ENCODE peak calls at places on chromosomes 5 and 9, in eight cellular contexts. O is brain microvascular endothelial cell; V is AG04450; U is aorta; B is fibroblast of lung; I is effector memory CD4-positive, alpha-beta T cell; N is left ventricle myocardium inferior; Y is AG04449. X is an unnamed sample.

GRCh38 chr5:96743065-96743768 is 64.5 kb downstream of the ERAP1 start:
- DNase-seq in B (peak; percentile 35), I (no peak), V (no peak), O (peak; percentile 47), Y (no peak), U (no peak), N (peak; percentile 28), X (no peak)

GRCh38 chr5:6950872-6951271 is 237.6 kb downstream of the TENT4A start:
- DNase-seq in I (no peak), U (no peak), V (no peak), B (no peak), N (no peak), O (no peak), Y (no peak), X (no peak)

GRCh38 chr9:137069508-137070071 is 767 bp downstream of the SAPCD2 start:
- DNase-seq in U (no peak), N (no peak), B (no peak), Y (no peak), I (no peak), V (no peak), O (no peak), X (no peak)

GRCh38 chr5:99116526-99116925 is 187.7 kb upstream of the CHD1 start:
- DNase-seq in N (no peak), V (no peak), Y (no peak), I (no peak), O (no peak), B (no peak), U (no peak), X (no peak)

GRCh38 chr9:81565144-81565543 is 124.2 kb downstream of the TLE1 start:
- DNase-seq in I (no peak), N (no peak), U (no peak), B (no peak), V (no peak), Y (no peak), O (no peak), X (no peak)

GRCh38 chr5:100590867-100591266 is 55.7 kb downstream of the FAM174A start:
- DNase-seq in U (no peak), B (no peak), N (no peak), O (no peak), Y (no peak), I (no peak), V (no peak), X (no peak)

GRCh38 chr5:1658665-1659064 is 134.9 kb upstream of the LPCAT1 start:
- DNase-seq in Y (no peak), O (no peak), B (no peak), V (no peak), I (no peak), U (no peak), N (no peak), X (no peak)

GRCh38 chr9:125743687-125744428 is 3.3 kb upstream of the PBX3 start:
- DNase-seq in O (no peak), I (no peak), N (no peak), V (no peak), U (no peak), Y (no peak), B (no peak), X (no peak)

GRCh38 chr5:54309751-54310432 is 481 bp downstream of the ARL15 start:
- DNase-seq in V (no peak), N (peak; percentile 36), I (peak; percentile 9), U (peak; percentile 51), Y (no peak), O (peak; percentile 8), B (peak; percentile 21), X (peak; percentile 18)

GRCh38 chr5:142871056-142871879 is 101.1 kb downstream of the ARHGAP26 start:
- DNase-seq in I (no peak), N (no peak), U (no peak), B (no peak), O (no peak), Y (no peak), V (no peak), X (no peak)

GRCh38 chr5:50969207-50970145 is 303.0 kb downstream of the PARP8 start:
- DNase-seq in N (no peak), U (no peak), Y (no peak), O (no peak), B (no peak), I (no peak), V (no peak), X (no peak)

GRCh38 chr9:8874482-8874881 is 1074.9 kb upstream of the DMAC1 start:
- DNase-seq in B (no peak), I (no peak), U (no peak), N (no peak), Y (no peak), O (no peak), V (no peak), X (no peak)

GRCh38 chr9:78573669-78574068 is 276.7 kb downstream of the PSAT1 start:
- DNase-seq in Y (no peak), U (no peak), V (no peak), B (no peak), I (no peak), N (no peak), O (no peak), X (no peak)

GRCh38 chr9:115883467-115884329 is 269.9 kb upstream of the PAPPA start:
- DNase-seq in V (peak; percentile 10), N (no peak), Y (no peak), B (peak; percentile 77), I (no peak), O (peak; percentile 46), U (no peak), X (no peak)

GRCh38 chr5:37900692-37901091 is 60.9 kb upstream of the GDNF start:
- DNase-seq in N (peak; percentile 79), V (no peak), B (peak; percentile 42), Y (no peak), O (peak; percentile 6), U (no peak), I (no peak), X (no peak)

GRCh38 chr9:1875921-1876448 is 139.2 kb upstream of the SMARCA2 start:
- DNase-seq in N (no peak), V (no peak), U (peak; percentile 44), O (no peak), I (no peak), B (no peak), Y (no peak), X (no peak)

GRCh38 chr5:10301266-10301665 is 6.4 kb downstream of the CMBL start:
- DNase-seq in B (no peak), O (no peak), N (no peak), U (no peak), I (no peak), Y (no peak), V (no peak), X (no peak)

GRCh38 chr5:138425079-138425478 is 13.8 kb upstream of the REEP2 start:
- DNase-seq in I (no peak), V (no peak), U (no peak), N (no peak), B (no peak), O (no peak), Y (no peak), X (no peak)

DNA sequence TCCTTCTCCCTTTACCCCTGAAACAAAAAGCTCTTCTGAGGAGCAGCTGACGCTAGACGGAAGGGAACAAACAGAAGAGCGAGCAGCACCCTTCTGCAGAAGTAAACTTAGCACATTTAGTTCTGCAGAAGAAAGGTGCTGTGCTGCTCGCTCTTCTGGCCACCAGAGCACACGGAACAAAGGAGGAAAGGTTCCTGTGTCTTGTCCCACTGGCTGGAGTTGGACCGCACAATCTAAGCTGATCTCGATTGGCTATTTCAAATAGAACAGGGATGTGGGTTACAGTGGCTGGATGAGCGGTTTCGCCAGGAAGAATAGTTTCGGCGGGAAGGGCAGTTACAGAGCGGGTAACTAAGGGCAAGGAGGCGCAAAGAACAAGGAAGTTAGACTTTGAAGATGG is 7.0 kb downstream of the GTF3C5 start:
- DNase-seq in B (no peak), O (no peak), U (no peak), I (no peak), Y (no peak), V (no peak), N (no peak), X (no peak)
- H3K4me3 ChIP-seq in B (no peak overlapping the region), O (no peak overlapping the region), U (no peak overlapping the region), I (no peak overlapping the region), Y (no peak overlapping the region), V (no peak overlapping the region), N (no peak overlapping the region), X (no peak overlapping the region)

GRCh38 chr9:37415011-37415719 is 7.3 kb upstream of the GRHPR start:
- DNase-seq in O (peak; percentile 69), V (peak; percentile 30), N (peak; percentile 51), Y (peak; percentile 42), U (peak; percentile 77), I (peak; percentile 42), B (peak; percentile 69), X (peak; percentile 77)
- H3K4me3 ChIP-seq in O (no peak overlapping the region), V (no peak overlapping the region), N (no peak overlapping the region), Y (no peak overlapping the region), U (no peak overlapping the region), I (no peak overlapping the region), B (peak overlapping the region; percentile 11), X (no peak overlapping the region)

GRCh38 chr9:34810187-34810524 is 100.2 kb upstream of the CCL21 start:
- DNase-seq in Y (no peak), O (no peak), N (no peak), I (no peak), U (no peak), V (no peak), B (no peak), X (no peak)

GRCh38 chr9:34809504-34810186 is 99.7 kb upstream of the CCL21 start:
- DNase-seq in Y (no peak), U (no peak), V (no peak), B (peak; percentile 3), O (peak; percentile 1), N (no peak), I (no peak), X (no peak)
- H3K4me3 ChIP-seq in Y (no peak overlapping the region), U (no peak overlapping the region), V (no peak overlapping the region), B (no peak overlapping the region), O (no peak overlapping the region), N (peak overlapping the region; percentile 48), I (no peak overlapping the region), X (no peak overlapping the region)

GRCh38 chr9:7760014-7760415 is 39.6 kb downstream of the DMAC1 start:
- DNase-seq in V (no peak), U (no peak), O (no peak), B (peak; percentile 34), Y (no peak), I (no peak), N (peak; percentile 16), X (no peak)
- H3K4me3 ChIP-seq in V (no peak overlapping the region), U (no peak overlapping the region), O (no peak overlapping the region), B (no peak overlapping the region), Y (no peak overlapping the region), I (no peak overlapping the region), N (no peak overlapping the region), X (no peak overlapping the region)

GRCh38 chr9:127977877-127978647 is 2.7 kb downstream of the EEIG1 start:
- DNase-seq in O (peak; percentile 76), V (peak; percentile 42), B (peak; percentile 83), U (peak; percentile 88), Y (peak; percentile 19), I (no peak), N (peak; percentile 70), X (no peak)
- H3K4me3 ChIP-seq in O (no peak overlapping the region), V (peak overlapping the region; percentile 83), B (peak overlapping the region; percentile 44), U (no peak overlapping the region), Y (peak overlapping the region; percentile 76), I (peak overlapping the region; percentile 87), N (peak overlapping the region; percentile 91), X (peak overlapping the region; percentile 92)

GRCh38 chr9:92270511-92270910 is 23.0 kb downstream of the IARS1 start:
- DNase-seq in U (no peak), B (no peak), Y (no peak), I (no peak), V (no peak), O (no peak), N (no peak), X (no peak)
- H3K4me3 ChIP-seq in U (no peak overlapping the region), B (no peak overlapping the region), Y (no peak overlapping the region), I (no peak overlapping the region), V (no peak overlapping the region), O (no peak overlapping the region), N (no peak overlapping the region), X (no peak overlapping the region)